ENCODE peak calls at places on chromosomes 2 and 18, in eight cellular contexts. F is transverse colon, A is GM06990, L is fibroblast of lung, M is uterus, P is sigmoid colon, U is dorsolateral prefrontal cortex, C is BJ. D is an unnamed sample. For H3K27me3, the result is how much of the 10 kb centered on the place peaks cover.

GRCh38 chr2:24015562-24016375 is 5.9 kb downstream of the MFSD2B start:
- DNase-seq in F (no peak), A (no peak), L (peak), M (no peak), P (no peak), U (no peak), C (peak), D (no peak)

GRCh38 chr2:109722026-109722425 is 72.1 kb upstream of the RGPD5 start:
- DNase-seq in F (no peak), A (no peak), L (no peak), M (no peak), P (no peak), U (no peak), C (no peak), D (no peak)

GRCh38 chr2:56369316-56369715 is 185.5 kb downstream of the CCDC85A start:
- DNase-seq in F (no peak), A (no peak), L (no peak), M (no peak), P (no peak), U (no peak), C (no peak), D (no peak)

GRCh38 chr2:172889767-172890430 is 154.3 kb downstream of the RAPGEF4 start:
- DNase-seq in F (no peak), A (no peak), L (no peak), M (no peak), P (no peak), U (peak), C (no peak), D (no peak)

GRCh38 chr2:73701968-73702665 is 35.0 kb downstream of the TPRKB start:
- DNase-seq in F (no peak), A (no peak), L (no peak), M (no peak), P (no peak), U (no peak), C (no peak), D (no peak)

GRCh38 chr2:101307503-101307902 is 998 bp downstream of the RNF149 start:
- DNase-seq in F (no peak), A (no peak), L (no peak), M (no peak), P (no peak), U (no peak), C (no peak), D (no peak)

GRCh38 chr2:233829193-233830110 is 24.9 kb downstream of the HJURP start:
- DNase-seq in F (no peak), A (no peak), L (no peak), M (no peak), P (peak), U (no peak), C (no peak), D (no peak)

GRCh38 chr18:9136315-9137141 is at the start of gene ANKRD12:
- DNase-seq in F (peak), A (peak), L (peak), M (peak), P (peak), U (peak), C (peak), D (peak)

GRCh38 chr2:241855888-241856422 is 2.7 kb downstream of the PDCD1 start:
- DNase-seq in F (no peak), A (no peak), L (no peak), M (no peak), P (peak), U (peak), C (no peak), D (no peak)

GRCh38 chr2:183081908-183082307 is 3.4 kb downstream of the DUSP19 start:
- DNase-seq in F (no peak), A (no peak), L (peak), M (no peak), P (no peak), U (peak), C (no peak), D (no peak)

GRCh38 chr2:232891621-232892071 is 21.6 kb downstream of the SNORC start:
- DNase-seq in F (no peak), A (no peak), L (no peak), M (no peak), P (no peak), U (no peak), C (no peak), D (no peak)

GRCh38 chr2:171391532-171391931 is 42.3 kb downstream of the METTL8 start:
- DNase-seq in F (no peak), A (no peak), L (no peak), M (no peak), P (no peak), U (no peak), C (no peak), D (no peak)

GRCh38 chr2:15177103-15177502 is 384.0 kb downstream of the NBAS start:
- DNase-seq in F (no peak), A (peak), L (peak), M (no peak), P (no peak), U (no peak), C (no peak), D (no peak)

GRCh38 chr2:171160630-171161424 is at the start of gene TLK1:
- DNase-seq in F (peak), A (peak), L (peak), M (peak), P (peak), U (peak), C (no peak), D (peak)

GRCh38 chr2:83022631-83023210 is 1436.4 kb downstream of the SUCLG1 start:
- DNase-seq in F (no peak), A (no peak), L (peak), M (no peak), P (no peak), U (no peak), C (no peak), D (no peak)

GRCh38 chr2:33304032-33304864 is 172.2 kb upstream of the RASGRP3 start:
- DNase-seq in F (no peak), A (no peak), L (no peak), M (no peak), P (no peak), U (no peak), C (no peak), D (no peak)

GRCh38 chr2:128687551-128687945 is 368.9 kb upstream of the HS6ST1 start:
- DNase-seq in F (no peak), A (no peak), L (no peak), M (no peak), P (no peak), U (no peak), C (no peak), D (no peak)

GRCh38 chr2:111192778-111193368 is 72.2 kb downstream of the BCL2L11 start:
- DNase-seq in F (no peak), A (no peak), L (no peak), M (no peak), P (no peak), U (no peak), C (no peak), D (no peak)

GRCh38 chr2:158305501-158305900 is 151.1 kb downstream of the CCDC148 start:
- DNase-seq in F (no peak), A (no peak), L (no peak), M (no peak), P (no peak), U (no peak), C (no peak), D (no peak)

GRCh38 chr2:234695981-234696380 is 199.1 kb upstream of the ARL4C start:
- DNase-seq in F (no peak), A (no peak), L (no peak), M (no peak), P (no peak), U (no peak), C (no peak), D (no peak)

GRCh38 chr2:97662386-97662894 is 1.4 kb downstream of the ACTR1B start:
- DNase-seq in F (no peak), A (no peak), L (no peak), M (no peak), P (no peak), U (no peak), C (no peak), D (no peak)

GRCh38 chr2:40202798-40203400 is 249.0 kb downstream of the SLC8A1 start:
- DNase-seq in F (no peak), A (no peak), L (peak), M (no peak), P (no peak), U (no peak), C (peak), D (no peak)

GRCh38 chr2:238942941-238943715 is 95.2 kb downstream of the TWIST2 start:
- DNase-seq in F (no peak), A (no peak), L (peak), M (peak), P (no peak), U (no peak), C (no peak), D (peak)

GRCh38 chr2:127121776-127122176 is 14.8 kb upstream of the BIN1 start:
- DNase-seq in F (no peak), A (no peak), L (no peak), M (peak), P (peak), U (no peak), C (no peak), D (no peak)

GRCh38 chr2:54986266-54986665 is 64.0 kb downstream of the RTN4 start:
- DNase-seq in F (no peak), A (no peak), L (peak), M (no peak), P (no peak), U (no peak), C (no peak), D (no peak)

GRCh38 chr2:54984476-54984875 is 65.8 kb downstream of the RTN4 start:
- DNase-seq in F (no peak), A (no peak), L (no peak), M (no peak), P (no peak), U (no peak), C (no peak), D (no peak)

GRCh38 chr2:54979645-54980044 is 70.6 kb downstream of the RTN4 start:
- DNase-seq in F (peak), A (no peak), L (no peak), M (no peak), P (no peak), U (no peak), C (no peak), D (no peak)

GRCh38 chr2:54981409-54981808 is 68.8 kb downstream of the RTN4 start:
- DNase-seq in F (no peak), A (no peak), L (no peak), M (no peak), P (no peak), U (no peak), C (no peak), D (no peak)

GRCh38 chr2:54983345-54984235 is 66.7 kb downstream of the RTN4 start:
- DNase-seq in F (no peak), A (no peak), L (no peak), M (no peak), P (no peak), U (no peak), C (no peak), D (no peak)
- H3K4me3 ChIP-seq in F (no peak), A (no peak), L (no peak), M (no peak), P (no peak), U (no peak), C (no peak), D (no peak)

DNA sequence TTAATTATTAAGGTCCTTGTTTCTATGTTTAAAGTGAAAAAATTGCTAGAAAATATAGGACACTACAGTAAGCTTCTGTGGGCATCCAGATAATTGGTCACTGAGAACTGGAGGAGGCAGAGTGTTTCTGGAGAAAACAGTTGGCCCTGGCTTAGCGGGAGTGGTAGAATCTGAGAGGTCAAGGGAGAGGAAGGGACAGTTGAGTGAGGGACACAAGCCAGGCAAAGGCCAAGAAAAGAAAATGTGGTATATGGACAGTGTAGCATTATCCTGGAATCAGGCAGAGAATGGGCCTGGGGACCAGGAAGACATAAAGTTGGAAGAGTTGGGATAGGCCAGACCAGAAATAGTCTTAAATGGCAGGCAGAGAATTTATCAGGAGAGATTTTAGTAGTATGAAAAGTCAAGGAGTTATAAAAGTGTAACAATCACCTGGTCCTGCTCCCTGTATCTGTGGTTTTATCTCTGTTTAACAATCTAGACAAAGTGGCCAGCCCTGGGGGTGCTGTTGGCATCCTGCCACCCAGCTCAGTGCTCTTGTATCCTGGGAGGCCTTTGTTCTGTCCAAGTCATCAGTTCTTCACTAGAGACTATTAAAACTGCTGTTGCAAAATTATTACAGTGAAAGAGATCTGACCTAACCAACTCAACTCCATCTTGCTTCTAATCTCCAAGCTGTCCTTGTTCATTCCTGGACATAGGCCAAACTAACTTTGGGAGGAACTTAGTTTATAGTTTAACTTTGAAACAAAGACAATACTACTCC is 15.4 kb upstream of the MSGN1 start:
- DNase-seq in F (peak), A (no peak), L (no peak), M (no peak), P (no peak), U (no peak), C (no peak), D (no peak)
- H3K27me3 ChIP-seq in F (under half), A (under half), L (under half), M (under half), P (under half), U (under half), C (under half), D (under half)

DNA sequence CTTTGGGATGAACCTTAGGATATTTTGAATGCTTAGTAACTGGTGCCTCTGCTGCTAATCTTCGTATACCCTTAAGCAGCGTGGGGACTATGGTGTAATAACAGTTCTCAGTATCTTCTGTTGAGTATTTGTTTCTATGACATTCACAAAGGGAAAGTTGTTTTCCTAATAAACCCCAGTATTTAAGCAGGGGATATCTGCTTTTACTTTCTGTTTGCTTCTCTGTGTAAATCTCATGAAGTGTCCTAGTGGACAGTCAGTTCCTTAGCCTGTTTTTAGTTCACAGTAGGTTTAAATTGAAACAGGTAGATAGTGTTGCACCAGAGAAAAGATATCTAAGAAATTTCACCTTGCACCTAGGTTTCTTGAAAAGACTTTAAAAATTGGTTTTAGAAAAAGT is 14.9 kb downstream of the KIAA1328 start:
- DNase-seq in F (no peak), A (no peak), L (peak), M (no peak), P (no peak), U (no peak), C (no peak), D (no peak)
- TF ChIP-seq CTCF in F (no peak), A (no peak), L (peak), M (no peak), P (no peak), U (no peak), C (no peak), D (no peak)

GRCh38 chr2:206085742-206086445 is at the start of gene INO80D:
- DNase-seq in F (peak), A (peak), L (peak), M (peak), P (peak), U (peak), C (peak), D (peak)
- H3K4me3 ChIP-seq in F (peak), A (peak), L (peak), M (peak), P (peak), U (peak), C (peak), D (peak)

DNA sequence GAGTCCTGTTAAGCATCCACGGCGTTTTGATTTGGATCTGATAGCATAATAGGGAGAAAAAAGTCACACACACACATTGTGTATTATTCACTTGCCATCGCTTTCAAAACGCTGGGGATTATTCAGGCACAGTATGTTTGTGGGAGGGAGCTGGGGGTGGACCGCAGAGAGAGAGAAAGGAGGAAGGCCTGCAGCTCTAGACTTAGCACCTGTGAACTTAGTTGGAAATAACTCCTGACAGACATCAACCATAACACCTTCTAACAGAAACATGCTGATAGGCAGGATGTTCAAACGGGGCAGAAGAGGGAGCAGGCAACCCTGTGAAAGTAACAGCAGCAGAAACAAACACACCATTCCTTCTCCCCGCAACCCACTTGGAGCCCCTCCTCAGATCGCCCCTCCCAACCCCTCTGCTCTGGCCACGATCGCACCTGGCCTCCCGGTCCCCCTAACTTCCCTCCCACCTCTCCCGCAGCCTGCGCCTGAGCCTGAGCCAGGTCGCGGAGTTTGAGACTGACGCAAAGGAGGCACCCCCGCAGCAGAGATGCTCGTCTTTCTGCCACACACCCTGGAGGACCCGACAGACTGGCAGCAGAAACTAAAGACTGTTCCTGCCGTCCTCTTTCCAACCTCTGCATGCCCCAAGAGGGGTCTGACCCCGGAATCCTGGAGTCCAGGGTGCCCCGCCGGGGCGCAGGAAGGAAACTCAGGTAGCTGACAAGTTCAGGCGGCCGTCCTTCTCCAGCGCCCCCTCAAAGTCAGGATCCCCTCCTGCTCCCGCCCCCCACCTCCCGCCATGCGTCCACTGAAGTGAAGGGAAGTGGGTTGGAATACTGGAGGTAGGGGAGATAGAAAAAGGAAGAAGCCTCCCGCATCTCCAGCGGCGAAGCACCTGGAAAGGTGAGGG is 738 bp downstream of the CHST9 start:
- DNase-seq in F (no peak), A (peak), L (no peak), M (no peak), P (no peak), U (peak), C (no peak), D (no peak)
- H3K27me3 ChIP-seq in F (half or more), A (under half), L (under half), M (under half), P (under half), U (under half), C (under half), D (under half)

GRCh38 chr2:157194097-157194688 is 63.3 kb upstream of the GALNT5 start:
- DNase-seq in F (peak), A (peak), L (peak), M (no peak), P (no peak), U (no peak), C (no peak), D (no peak)
- TF ChIP-seq CTCF in F (peak), A (peak), L (peak), M (peak), P (peak), U (peak), C (peak), D (peak)

D was measured in tibial nerve.